ENCODE peak calls at places on chromosomes 12 and 14, in seven cellular contexts. M is psoas muscle; V is neural progenitor cell; H is heart left ventricle; P is right lobe of liver; C is CD8-positive, alpha-beta memory T cell; D is BE2C. Q is an unnamed sample.

GRCh38 chr14:56185991-56186390 is 67.8 kb downstream of the PELI2 start:
- DNase-seq in P (no peak), V (no peak), H (no peak), C (no peak), D (peak; percentile 28), M (no peak), Q (no peak)

GRCh38 chr14:105316563-105316941 is 2.0 kb downstream of the PACS2 start:
- DNase-seq in D (no peak), V (no peak), C (no peak), H (no peak), P (no peak), M (no peak), Q (no peak)

GRCh38 chr12:111434680-111435338 is 29.1 kb downstream of the SH2B3 start:
- DNase-seq in M (peak; percentile 70), D (no peak), C (peak; percentile 89), V (no peak), P (peak; percentile 87), H (peak; percentile 73), Q (peak; percentile 90)

GRCh38 chr12:53677612-53678133 is 1.8 kb upstream of the ATP5MC2 start:
- DNase-seq in P (no peak), V (peak; percentile 27), M (no peak), C (no peak), D (no peak), H (no peak), Q (no peak)

GRCh38 chr14:89240414-89240813 is 176.6 kb downstream of the FOXN3 start:
- DNase-seq in M (no peak), P (no peak), C (no peak), V (no peak), D (no peak), H (no peak), Q (no peak)

GRCh38 chr14:54669759-54670630 is 103.1 kb downstream of the SAMD4A start:
- DNase-seq in P (no peak), V (no peak), H (no peak), D (no peak), M (peak; percentile 64), C (peak; percentile 8), Q (no peak)

GRCh38 chr14:65054471-65055085 is 47.7 kb downstream of the MAX start:
- DNase-seq in D (no peak), V (no peak), M (no peak), H (no peak), C (no peak), P (peak; percentile 47), Q (no peak)

GRCh38 chr14:105216490-105217247 is 31.7 kb upstream of the BTBD6 start:
- DNase-seq in H (no peak), P (no peak), M (no peak), V (no peak), C (no peak), D (no peak), Q (no peak)

GRCh38 chr12:80513211-80513610 is 69.2 kb downstream of the PTPRQ start:
- DNase-seq in C (no peak), V (no peak), M (no peak), H (no peak), D (no peak), P (no peak), Q (no peak)

GRCh38 chr12:52714887-52715281 is 11.6 kb upstream of the KRT77 start:
- DNase-seq in M (no peak), P (no peak), C (no peak), V (no peak), H (no peak), D (no peak), Q (no peak)

GRCh38 chr12:121755591-121755990 is 37.9 kb downstream of the RHOF start:
- DNase-seq in V (no peak), H (no peak), D (no peak), C (no peak), P (no peak), M (no peak), Q (no peak)

GRCh38 chr12:73514672-73515071 is 1023.0 kb upstream of the ATXN7L3B start:
- DNase-seq in D (no peak), M (no peak), C (no peak), P (no peak), H (no peak), V (peak; percentile 51), Q (no peak)

GRCh38 chr12:73517859-73518258 is 1019.8 kb upstream of the ATXN7L3B start:
- DNase-seq in V (no peak), D (no peak), M (no peak), P (no peak), H (no peak), C (no peak), Q (no peak)
- H3K9me3 ChIP-seq in V (peaks cover 5% of the 10 kb centered on the region), D (no peaks in the 10 kb centered on the region), M (peaks cover 20% of the 10 kb centered on the region), P (no peaks in the 10 kb centered on the region), H (peaks cover 22% of the 10 kb centered on the region), C (no peaks in the 10 kb centered on the region), Q (no peaks in the 10 kb centered on the region)

DNA sequence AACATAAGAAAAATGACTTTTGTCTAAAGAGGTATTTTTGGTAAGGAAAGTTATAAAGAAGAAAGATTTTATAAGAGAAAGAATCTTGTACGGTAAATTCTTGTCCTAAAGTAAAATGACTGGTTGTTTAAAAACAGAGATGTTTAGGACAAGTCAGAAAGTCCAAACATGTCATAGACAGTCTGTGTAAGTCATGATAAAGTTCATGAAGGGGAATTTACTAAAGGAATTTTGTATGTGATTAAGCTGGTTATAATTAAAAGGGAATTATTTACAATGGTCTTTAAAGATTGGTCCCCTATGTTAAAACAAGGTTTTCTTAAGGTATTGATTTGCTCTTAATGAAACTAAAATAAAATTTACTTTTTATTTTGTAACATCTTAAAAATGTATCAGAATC is 269.4 kb upstream of the CCDC196 start:
- DNase-seq in D (no peak), V (peak; percentile 41), P (no peak), C (no peak), H (no peak), M (no peak), Q (no peak)
- H3K9me3 ChIP-seq in D (peaks cover 4% of the 10 kb centered on the region), V (peaks cover 9% of the 10 kb centered on the region), P (no peaks in the 10 kb centered on the region), C (no peaks in the 10 kb centered on the region), H (no peaks in the 10 kb centered on the region), M (no peaks in the 10 kb centered on the region), Q (peaks cover 3% of the 10 kb centered on the region)

DNA sequence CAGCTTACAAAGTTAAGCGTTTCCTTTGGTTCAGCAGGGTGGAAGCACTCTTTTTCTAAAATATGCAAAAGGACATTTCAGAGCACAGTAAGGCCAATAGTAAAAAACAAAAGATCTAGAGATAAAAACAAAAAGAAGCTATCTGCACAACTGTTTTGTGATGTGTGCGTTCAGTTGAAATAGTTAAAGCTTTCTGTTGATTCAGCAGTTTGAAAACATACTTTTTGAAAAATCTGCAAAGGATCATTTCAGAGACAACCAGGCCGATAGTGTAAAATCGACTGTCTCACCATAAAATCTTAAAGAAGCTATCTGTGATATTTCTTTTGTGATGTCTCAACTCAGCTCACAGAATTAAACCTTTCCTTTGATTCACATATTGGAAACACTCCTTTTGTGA is 300.0 kb upstream of the ALG10B start:
- DNase-seq in C (no peak), P (no peak), V (no peak), H (no peak), M (no peak), D (no peak), Q (no peak)
- H3K9me3 ChIP-seq in C (no peaks in the 10 kb centered on the region), P (peaks cover 11% of the 10 kb centered on the region), V (peaks cover 81% of the 10 kb centered on the region), H (peaks cover 48% of the 10 kb centered on the region), M (peaks cover 40% of the 10 kb centered on the region), D (no peaks in the 10 kb centered on the region), Q (no peaks in the 10 kb centered on the region)

DNA sequence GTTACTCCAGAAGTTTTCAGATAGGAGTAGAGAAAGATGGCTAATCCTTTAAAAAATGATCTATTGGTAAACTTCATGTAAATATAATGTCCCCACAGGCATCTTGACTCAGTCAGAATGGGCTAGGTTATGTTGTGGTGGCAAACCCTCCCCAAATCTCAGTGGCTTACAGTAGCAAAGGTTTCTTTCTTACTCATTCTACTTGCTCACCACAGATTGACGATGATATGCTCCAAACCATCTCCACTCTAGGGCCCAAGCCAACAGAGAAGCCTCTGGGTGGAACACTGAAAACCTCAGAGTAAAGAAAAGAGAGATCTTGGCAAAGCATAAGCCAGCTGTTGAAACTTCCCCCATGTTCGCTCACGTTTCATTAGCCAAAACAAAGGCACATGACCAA is 146.4 kb downstream of the EMP1 start:
- DNase-seq in V (no peak), M (no peak), H (no peak), P (no peak), C (no peak), D (no peak), Q (no peak)
- H3K9me3 ChIP-seq in V (no peaks in the 10 kb centered on the region), M (no peaks in the 10 kb centered on the region), H (no peaks in the 10 kb centered on the region), P (no peaks in the 10 kb centered on the region), C (no peaks in the 10 kb centered on the region), D (no peaks in the 10 kb centered on the region), Q (no peaks in the 10 kb centered on the region)

Q was measured in Peyer's patch.